ENCODE peak calls at places on chromosomes 16 and 17, in four cellular contexts. H is mucosa of descending colon; E is activated CD4-positive, alpha-beta memory T cell treated with anti-CD3 and anti-CD28 coated beads for 36 hours; Q is NCI-H510A treated with DMSO at 0.1 percent for 48 hours. O is an unnamed sample.

GRCh38 chr17:29930399-29931010 is 477 bp upstream of the SSH2 start:
- DNase-seq in H (no peak), E (no peak), Q (peak; percentile 84), O (no peak)

GRCh38 chr17:7476474-7476873 is 3.0 kb downstream of the ZBTB4 start:
- DNase-seq in H (no peak), E (no peak), Q (no peak), O (no peak)

GRCh38 chr16:31181102-31181830 is 1.3 kb downstream of the FUS start:
- DNase-seq in H (peak; percentile 40), E (peak; percentile 61), Q (no peak), O (peak; percentile 28)

GRCh38 chr16:74760007-74760767 is 14.4 kb downstream of the FA2H start:
- DNase-seq in H (no peak), E (peak; percentile 64), Q (no peak), O (no peak)

GRCh38 chr16:4640572-4641305 is 16.1 kb downstream of the MGRN1 start:
- DNase-seq in H (no peak), E (no peak), Q (no peak), O (peak; percentile 72)

GRCh38 chr16:81238296-81239011 is at the start of gene BCO1:
- DNase-seq in H (peak; percentile 61), E (no peak), Q (peak; percentile 13), O (peak; percentile 56)

GRCh38 chr17:75289832-75290337 is 652 bp upstream of the SLC25A19 start:
- DNase-seq in H (peak; percentile 77), E (peak; percentile 85), Q (peak; percentile 65), O (peak; percentile 67)

GRCh38 chr16:19338335-19338734 is 52.8 kb downstream of the CLEC19A start:
- DNase-seq in H (no peak), E (no peak), Q (peak; percentile 36), O (no peak)

GRCh38 chr17:55314061-55314783 is 49.5 kb downstream of the HLF start:
- DNase-seq in H (no peak), E (peak; percentile 22), Q (no peak), O (no peak)

GRCh38 chr17:33291248-33292183 is 1.6 kb downstream of the ASIC2 start:
- DNase-seq in H (peak; percentile 51), E (no peak), Q (no peak), O (no peak)

GRCh38 chr16:27273670-27274522 is 5.3 kb upstream of the NSMCE1 start:
- DNase-seq in H (no peak), E (peak; percentile 57), Q (no peak), O (no peak)

GRCh38 chr16:84024854-84025253 is 17.7 kb downstream of the SLC38A8 start:
- DNase-seq in H (no peak), E (no peak), Q (no peak), O (no peak)

GRCh38 chr17:19365499-19365817 is 2.9 kb upstream of the B9D1 start:
- DNase-seq in H (no peak), E (no peak), Q (no peak), O (no peak)

GRCh38 chr16:68740628-68741346 is 3.7 kb downstream of the CDH1 start:
- DNase-seq in H (no peak), E (no peak), Q (no peak), O (no peak)

GRCh38 chr17:69462010-69462409 is 47.5 kb downstream of the MAP2K6 start:
- DNase-seq in H (no peak), E (no peak), Q (no peak), O (no peak)

GRCh38 chr17:58755577-58756245 is at the start of gene PPM1E:
- DNase-seq in H (peak; percentile 35), E (peak; percentile 59), Q (peak; percentile 84), O (peak; percentile 33)

GRCh38 chr17:56866496-56866895 is 32.5 kb downstream of the DGKE start:
- DNase-seq in H (no peak), E (no peak), Q (no peak), O (no peak)

GRCh38 chr17:18380471-18381157 is 3.0 kb downstream of the EVPLL start:
- DNase-seq in H (no peak), E (no peak), Q (no peak), O (no peak)

GRCh38 chr16:89053725-89054029 is 40.0 kb upstream of the ACSF3 start:
- DNase-seq in H (no peak), E (no peak), Q (no peak), O (no peak)

GRCh38 chr17:60971515-60972369 is 294.1 kb downstream of the BCAS3 start:
- DNase-seq in H (peak; percentile 43), E (peak; percentile 52), Q (peak; percentile 72), O (peak; percentile 40)

GRCh38 chr16:86317617-86318021 is 192.7 kb upstream of the FOXF1 start:
- DNase-seq in H (no peak), E (no peak), Q (no peak), O (no peak)

GRCh38 chr16:49437344-49437743 is 63.7 kb downstream of the C16orf78 start:
- DNase-seq in H (no peak), E (no peak), Q (no peak), O (no peak)

GRCh38 chr17:74601944-74602572 is 10.0 kb upstream of the CD300LD start:
- DNase-seq in H (peak; percentile 59), E (peak; percentile 51), Q (peak; percentile 20), O (no peak)

GRCh38 chr16:81149614-81150013 is 53.4 kb upstream of the GCSH start:
- DNase-seq in H (no peak), E (no peak), Q (no peak), O (no peak)

GRCh38 chr17:35801583-35802224 is 6.3 kb upstream of the MMP28 start:
- DNase-seq in H (peak; percentile 83), E (no peak), Q (no peak), O (peak; percentile 72)

GRCh38 chr17:31015639-31016038 is 44.8 kb downstream of the RNF135 start:
- DNase-seq in H (no peak), E (no peak), Q (no peak), O (no peak)

GRCh38 chr17:45223541-45224528 is 2.1 kb downstream of the FMNL1 start:
- DNase-seq in H (no peak), E (peak; percentile 82), Q (no peak), O (no peak)

GRCh38 chr17:17004251-17004996 is 32.5 kb upstream of the TNFRSF13B start:
- DNase-seq in H (no peak), E (no peak), Q (no peak), O (no peak)

GRCh38 chr17:74851612-74852236 is 8.0 kb downstream of the GRIN2C start:
- DNase-seq in H (no peak), E (no peak), Q (peak; percentile 88), O (no peak)

GRCh38 chr17:82848022-82848592 is 8.3 kb upstream of the ZNF750 start:
- DNase-seq in H (peak; percentile 75), E (peak; percentile 57), Q (peak; percentile 90), O (peak; percentile 81)

O was measured in stomach.